ENCODE peak calls at places on chromosomes 7 and 10, in eight cellular contexts. B is colonic mucosa, Y is thoracic aorta, Q is right atrium auricular region, R is HCT116, A is astrocyte, K is uterus, H is brain microvascular endothelial cell. D is an unnamed sample.
A peak's percentile ranks its signal among the peaks of the same experiment; 100 is the strongest.

GRCh38 chr10:80462986-80463741 is 9.1 kb downstream of the TSPAN14 start:
- DNase-seq in B (no peak), Y (no peak), Q (no peak), R (no peak), A (peak; percentile 66), K (no peak), H (no peak), D (peak; percentile 39)

GRCh38 chr7:109772161-109772560 is 1202.5 kb downstream of the DNAJB9 start:
- DNase-seq in B (no peak), Y (no peak), Q (no peak), R (no peak), A (no peak), K (no peak), H (no peak), D (no peak)

GRCh38 chr10:7071421-7071820 is 339.4 kb downstream of the SFMBT2 start:
- DNase-seq in B (no peak), Y (no peak), Q (no peak), R (no peak), A (no peak), K (no peak), H (no peak), D (no peak)

GRCh38 chr7:34652784-34653183 is 5.2 kb upstream of the NPSR1 start:
- DNase-seq in B (peak; percentile 22), Y (no peak), Q (no peak), R (no peak), A (peak; percentile 42), K (no peak), H (no peak), D (no peak)

GRCh38 chr7:43615558-43616145 is 32.7 kb downstream of the STK17A start:
- DNase-seq in B (no peak), Y (no peak), Q (no peak), R (no peak), A (no peak), K (no peak), H (no peak), D (no peak)

GRCh38 chr7:139737221-139738100 is 40.3 kb downstream of the HIPK2 start:
- DNase-seq in B (peak; percentile 63), Y (no peak), Q (peak; percentile 58), R (no peak), A (no peak), K (no peak), H (no peak), D (no peak)

GRCh38 chr7:151695856-151696555 is 176.3 kb upstream of the RHEB start:
- DNase-seq in B (no peak), Y (no peak), Q (no peak), R (no peak), A (no peak), K (no peak), H (no peak), D (peak; percentile 79)

GRCh38 chr10:124175701-124176100 is 82.3 kb upstream of the CHST15 start:
- DNase-seq in B (no peak), Y (no peak), Q (no peak), R (no peak), A (no peak), K (no peak), H (no peak), D (no peak)

GRCh38 chr7:151836927-151837205 is 40.0 kb downstream of the PRKAG2 start:
- DNase-seq in B (no peak), Y (no peak), Q (no peak), R (no peak), A (no peak), K (no peak), H (no peak), D (no peak)

GRCh38 chr10:83539528-83540308 is 599.6 kb upstream of the GHITM start:
- DNase-seq in B (no peak), Y (peak; percentile 6), Q (peak; percentile 83), R (no peak), A (peak; percentile 91), K (peak; percentile 72), H (no peak), D (peak; percentile 7)

GRCh38 chr10:122551450-122551849 is 9.1 kb upstream of the DMBT1 start:
- DNase-seq in B (no peak), Y (no peak), Q (no peak), R (no peak), A (no peak), K (no peak), H (no peak), D (no peak)

GRCh38 chr10:78177013-78177370 is 143.3 kb downstream of the RPS24 start:
- DNase-seq in B (no peak), Y (no peak), Q (no peak), R (no peak), A (no peak), K (no peak), H (no peak), D (no peak)

GRCh38 chr10:74928742-74929191 is 102.4 kb downstream of the KAT6B start:
- DNase-seq in B (no peak), Y (no peak), Q (no peak), R (no peak), A (peak; percentile 79), K (no peak), H (no peak), D (no peak)

GRCh38 chr7:43294080-43294630 is 181.7 kb downstream of the HECW1 start:
- DNase-seq in B (no peak), Y (no peak), Q (no peak), R (peak; percentile 26), A (peak; percentile 82), K (peak; percentile 39), H (peak; percentile 88), D (peak; percentile 84)

GRCh38 chr10:43846187-43846680 is 197.6 kb upstream of the ZNF32 start:
- DNase-seq in B (no peak), Y (no peak), Q (peak; percentile 63), R (no peak), A (peak; percentile 44), K (no peak), H (peak; percentile 29), D (no peak)

GRCh38 chr7:54864718-54865117 is 105.7 kb upstream of the SEC61G start:
- DNase-seq in B (no peak), Y (no peak), Q (no peak), R (no peak), A (peak; percentile 26), K (no peak), H (no peak), D (peak; percentile 49)

GRCh38 chr10:51147644-51148399 is 73.5 kb downstream of the PRKG1 start:
- DNase-seq in B (no peak), Y (no peak), Q (no peak), R (no peak), A (no peak), K (no peak), H (no peak), D (no peak)

GRCh38 chr10:91887075-91887899 is 22.0 kb downstream of the FGFBP3 start:
- DNase-seq in B (no peak), Y (no peak), Q (no peak), R (no peak), A (peak; percentile 58), K (peak; percentile 41), H (peak; percentile 29), D (no peak)

GRCh38 chr10:35608317-35608672 is 3.2 kb downstream of the GJD4 start:
- DNase-seq in B (no peak), Y (no peak), Q (no peak), R (no peak), A (no peak), K (no peak), H (no peak), D (no peak)
- H3K4me3 ChIP-seq in B (peak overlapping the region; percentile 34), Y (peak overlapping the region; percentile 69), Q (no peak overlapping the region), R (no peak overlapping the region), A (no peak overlapping the region), K (peak overlapping the region; percentile 36), H (peak overlapping the region; percentile 52), D (no peak overlapping the region)

DNA sequence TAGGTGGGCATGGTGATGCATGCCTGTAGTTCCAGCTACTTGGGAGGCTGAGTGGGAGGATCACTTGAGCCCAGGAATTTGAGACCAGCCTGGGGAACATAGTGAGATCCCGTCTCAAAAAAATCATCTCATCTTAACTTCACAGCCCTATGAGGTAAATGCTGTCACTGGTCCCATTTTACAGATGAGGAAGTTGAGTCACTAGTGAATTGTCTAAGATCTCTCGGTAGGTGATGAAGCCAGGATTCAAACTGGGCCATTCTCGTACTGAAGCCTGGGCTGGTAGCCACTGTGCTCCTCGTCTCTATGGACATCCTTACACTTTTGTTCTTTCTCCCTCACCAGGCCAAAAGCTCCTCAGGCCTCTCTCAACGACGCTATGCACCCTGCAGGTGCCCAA is 6.4 kb downstream of the SLIT1 start:
- DNase-seq in B (no peak), Y (no peak), Q (no peak), R (no peak), A (no peak), K (no peak), H (no peak), D (no peak)
- H3K27me3 ChIP-seq in B (peaks cover 6% of the 10 kb centered on the region), Y (peaks cover 10% of the 10 kb centered on the region), Q (no peaks in the 10 kb centered on the region), R (peaks cover 21% of the 10 kb centered on the region), A (peaks cover 36% of the 10 kb centered on the region), K (no peaks in the 10 kb centered on the region), H (peaks cover 21% of the 10 kb centered on the region), D (peaks cover 10% of the 10 kb centered on the region)

DNA sequence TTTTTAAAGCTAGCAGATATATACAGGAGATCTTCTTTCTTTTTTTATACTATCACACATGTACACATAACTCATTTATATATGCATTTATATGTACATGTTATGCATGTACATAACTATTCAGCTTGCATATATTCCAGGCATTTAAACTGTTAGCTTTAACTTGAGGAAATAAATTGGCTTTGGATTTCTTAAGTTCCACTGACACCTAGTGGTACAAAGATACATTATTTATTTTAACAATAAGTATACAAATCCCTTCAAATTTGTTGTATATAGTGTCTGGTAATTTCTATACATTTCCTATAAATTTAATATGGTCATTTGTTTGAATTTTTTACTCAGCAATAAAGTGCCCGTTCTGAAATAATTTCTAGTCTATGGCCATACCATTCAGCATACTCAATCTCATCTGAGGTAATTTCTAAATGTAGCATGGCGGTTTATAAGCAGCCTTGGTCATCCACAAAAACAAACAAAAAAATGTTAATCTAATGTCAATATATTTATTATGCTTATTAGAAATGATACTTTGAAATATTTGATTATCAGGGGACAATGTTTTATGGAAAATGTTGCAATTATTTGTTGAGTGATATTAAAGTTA is 11.6 kb downstream of the ZDHHC6 start:
- DNase-seq in B (no peak), Y (no peak), Q (no peak), R (peak; percentile 55), A (peak; percentile 15), K (no peak), H (no peak), D (peak; percentile 59)
- TF ChIP-seq CTCF in B (peak; percentile 38), Y (peak; percentile 41), Q (no peak), R (peak; percentile 82), A (peak; percentile 31), K (no peak), H (peak; percentile 8), D (no peak)

GRCh38 chr10:100487529-100487928 is 24.7 kb downstream of the WNT8B start:
- DNase-seq in B (no peak), Y (no peak), Q (no peak), R (no peak), A (no peak), K (no peak), H (no peak), D (no peak)

GRCh38 chr10:100482834-100483185 is 20.0 kb downstream of the WNT8B start:
- DNase-seq in B (no peak), Y (no peak), Q (no peak), R (no peak), A (no peak), K (no peak), H (no peak), D (no peak)

GRCh38 chr10:100483876-100484666 is 21.3 kb downstream of the WNT8B start:
- DNase-seq in B (no peak), Y (no peak), Q (no peak), R (no peak), A (no peak), K (no peak), H (no peak), D (no peak)

GRCh38 chr10:100485841-100486495 is 23.2 kb downstream of the WNT8B start:
- DNase-seq in B (no peak), Y (no peak), Q (no peak), R (no peak), A (no peak), K (no peak), H (no peak), D (no peak)

GRCh38 chr10:100485336-100485735 is 22.5 kb downstream of the WNT8B start:
- DNase-seq in B (no peak), Y (no peak), Q (no peak), R (no peak), A (no peak), K (no peak), H (no peak), D (no peak)
- H3K4me3 ChIP-seq in B (no peak overlapping the region), Y (no peak overlapping the region), Q (no peak overlapping the region), R (no peak overlapping the region), A (no peak overlapping the region), K (no peak overlapping the region), H (no peak overlapping the region), D (no peak overlapping the region)

D was measured in bronchial epithelial cell.